ENCODE peak calls at places on chromosomes 12 and 14, in four cellular contexts. I, Z, F and Y are unnamed samples.

GRCh38 chr14:31939934-31940333 is 137.2 kb upstream of the ARHGAP5 start:
- DNase-seq in I (no peak), Z (no peak), F (no peak), Y (no peak)

GRCh38 chr12:5582541-5582940 is 150.6 kb downstream of the NTF3 start:
- DNase-seq in I (no peak), Z (no peak), F (no peak), Y (no peak)

GRCh38 chr12:48119078-48119833 is at the start of gene PFKM:
- DNase-seq in I (peak), Z (peak), F (peak), Y (peak)

GRCh38 chr14:101962503-101962874 is 1.9 kb upstream of the DYNC1H1 start:
- DNase-seq in I (peak), Z (peak), F (no peak), Y (no peak)

GRCh38 chr12:98154850-98155249 is 360.5 kb upstream of the TMPO start:
- DNase-seq in I (no peak), Z (peak), F (peak), Y (peak)

GRCh38 chr12:113359133-113359938 is 949 bp downstream of the PLBD2 start:
- DNase-seq in I (peak), Z (no peak), F (no peak), Y (no peak)

GRCh38 chr12:3752741-3753486 is at the start of gene CRACR2A:
- DNase-seq in I (peak), Z (peak), F (peak), Y (peak)

GRCh38 chr12:27057543-27057942 is 24.8 kb downstream of the C12orf71 start:
- DNase-seq in I (no peak), Z (no peak), F (no peak), Y (no peak)

GRCh38 chr12:112803620-112804279 is 12.2 kb downstream of the RPH3A start:
- DNase-seq in I (no peak), Z (peak), F (no peak), Y (no peak)

GRCh38 chr12:15152864-15153263 is 68.4 kb downstream of the RERG start:
- DNase-seq in I (peak), Z (no peak), F (no peak), Y (no peak)

GRCh38 chr12:72723732-72724131 is 451.6 kb downstream of the TRHDE start:
- DNase-seq in I (no peak), Z (peak), F (no peak), Y (no peak)

GRCh38 chr12:104456417-104456949 is at the start of gene CHST11:
- DNase-seq in I (peak), Z (peak), F (peak), Y (peak)

GRCh38 chr14:95493503-95493902 is 22.9 kb downstream of the SYNE3 start:
- DNase-seq in I (no peak), Z (no peak), F (no peak), Y (no peak)

GRCh38 chr12:50258167-50258551 is 25.2 kb downstream of the LIMA1 start:
- DNase-seq in I (no peak), Z (no peak), F (no peak), Y (no peak)

GRCh38 chr14:70576891-70577290 is 23.6 kb downstream of the MED6 start:
- DNase-seq in I (no peak), Z (no peak), F (no peak), Y (no peak)

GRCh38 chr12:750356-751191 is 1.8 kb upstream of the WNK1 start:
- DNase-seq in I (no peak), Z (no peak), F (no peak), Y (no peak)

GRCh38 chr14:66624319-66624937 is 116.5 kb downstream of the GPHN start:
- DNase-seq in I (peak), Z (peak), F (peak), Y (peak)

GRCh38 chr14:88289996-88290395 is 33.1 kb downstream of the KCNK10 start:
- DNase-seq in I (no peak), Z (no peak), F (no peak), Y (no peak)

GRCh38 chr14:39107624-39108023 is 4.6 kb upstream of the SEC23A start:
- DNase-seq in I (peak), Z (peak), F (no peak), Y (no peak)

GRCh38 chr12:62603061-62603810 is 136.6 kb downstream of the MON2 start:
- DNase-seq in I (peak), Z (peak), F (peak), Y (peak)

GRCh38 chr14:37650356-37651037 is 55.1 kb downstream of the TTC6 start:
- DNase-seq in I (peak), Z (peak), F (no peak), Y (no peak)

GRCh38 chr12:57190037-57190436 is 26.6 kb upstream of the NXPH4 start:
- DNase-seq in I (no peak), Z (no peak), F (no peak), Y (no peak)

GRCh38 chr14:20512139-20512905 is 7.0 kb downstream of the RNASE10 start:
- DNase-seq in I (peak), Z (no peak), F (no peak), Y (no peak)

GRCh38 chr12:88052686-88053085 is 23.5 kb upstream of the C12orf50 start:
- DNase-seq in I (peak), Z (peak), F (no peak), Y (peak)

GRCh38 chr12:57622293-57623245 is 10.4 kb downstream of the B4GALNT1 start:
- DNase-seq in I (no peak), Z (no peak), F (no peak), Y (no peak)

GRCh38 chr14:73232984-73233383 is 4.3 kb upstream of the PAPLN start:
- DNase-seq in I (peak), Z (peak), F (no peak), Y (no peak)

GRCh38 chr12:103495158-103495782 is 498 bp downstream of the C12orf42 start:
- DNase-seq in I (no peak), Z (peak), F (peak), Y (peak)

GRCh38 chr14:20697273-20698017 is 8.9 kb downstream of the ANG start:
- DNase-seq in I (peak), Z (peak), F (no peak), Y (peak)

GRCh38 chr14:53347046-53347445 is 193.9 kb upstream of the DDHD1 start:
- DNase-seq in I (no peak), Z (peak), F (no peak), Y (no peak)

GRCh38 chr12:76318773-76319594 is 29.2 kb downstream of the BBS10 start:
- DNase-seq in I (no peak), Z (no peak), F (no peak), Y (no peak)

GRCh38 chr12:113961921-113962710 is 4.0 kb downstream of the RBM19 start:
- DNase-seq in I (peak), Z (no peak), F (no peak), Y (no peak)

GRCh38 chr14:75980856-75981255 is 939 bp downstream of the TGFB3 start:
- DNase-seq in I (no peak), Z (no peak), F (no peak), Y (no peak)

DNA sequence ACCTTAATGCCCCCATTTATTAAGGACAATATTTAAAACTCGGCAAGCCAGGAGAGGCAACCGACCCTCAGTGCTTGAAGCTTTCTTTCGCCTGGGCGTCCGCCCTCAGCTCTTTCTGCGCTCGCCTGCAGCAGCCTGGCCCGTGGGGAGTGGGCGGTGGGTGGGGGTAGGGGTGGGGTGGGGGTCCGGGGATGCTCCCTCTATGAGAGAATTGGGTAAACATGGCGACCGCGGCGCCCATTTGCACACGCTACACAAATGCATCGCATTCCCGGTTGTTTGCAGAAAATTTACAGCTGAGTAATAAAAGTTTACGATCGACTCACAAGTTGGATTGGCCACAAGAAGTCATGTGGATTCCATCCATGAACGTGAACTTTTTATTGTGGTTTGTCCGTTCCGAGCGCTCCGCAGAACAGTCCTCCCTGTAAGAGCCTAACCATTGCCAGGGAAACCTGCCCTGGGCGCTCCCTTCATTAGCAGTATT is 7.7 kb downstream of the HOXC8 start:
- DNase-seq in I (peak), Z (no peak), F (no peak), Y (no peak)
- H3K9ac ChIP-seq in I (no peak), Z (no peak), F (no peak), Y (no peak)

GRCh38 chr14:50421499-50421898 is 24.8 kb upstream of the CDKL1 start:
- DNase-seq in I (no peak), Z (no peak), F (no peak), Y (no peak)
- H3K56ac ChIP-seq in I (no peak), Z (no peak), F (no peak), Y (no peak)

GRCh38 chr12:123032736-123033391 is 52.4 kb downstream of the ARL6IP4 start:
- DNase-seq in I (no peak), Z (no peak), F (no peak), Y (no peak)

GRCh38 chr12:123028475-123028874 is 48.0 kb downstream of the ARL6IP4 start:
- DNase-seq in I (no peak), Z (no peak), F (no peak), Y (no peak)

GRCh38 chr12:123031171-123031845 is 50.8 kb downstream of the ARL6IP4 start:
- DNase-seq in I (no peak), Z (no peak), F (no peak), Y (no peak)

GRCh38 chr12:123029550-123029949 is 49.1 kb downstream of the ARL6IP4 start:
- DNase-seq in I (no peak), Z (no peak), F (no peak), Y (no peak)

DNA sequence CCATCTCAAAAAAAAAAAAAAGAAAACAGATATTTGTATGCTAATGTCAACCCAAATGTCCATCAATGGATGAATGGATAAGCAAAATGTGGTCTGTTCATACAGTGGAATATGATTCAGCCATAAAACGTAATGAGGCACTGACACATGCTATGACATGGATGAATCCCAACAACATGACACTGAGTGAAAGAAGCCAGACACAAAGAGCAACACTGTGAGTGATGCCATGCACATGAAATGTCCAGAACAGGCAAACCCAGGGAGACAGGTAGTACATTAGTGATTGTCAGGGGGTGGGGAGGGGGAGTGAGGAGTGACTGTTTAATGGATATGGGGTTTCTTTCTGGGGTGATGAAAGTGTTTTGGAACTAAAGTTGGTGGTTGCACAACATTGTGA is 50.2 kb downstream of the ARL6IP4 start:
- DNase-seq in I (no peak), Z (no peak), F (no peak), Y (no peak)
- H3K9ac ChIP-seq in I (no peak), Z (no peak), F (no peak), Y (no peak)

GRCh38 chr12:32546272-32546671 is 132.8 kb upstream of the DNM1L start:
- DNase-seq in I (no peak), Z (no peak), F (no peak), Y (no peak)

GRCh38 chr12:32548691-32549412 is 130.2 kb upstream of the DNM1L start:
- DNase-seq in I (peak), Z (no peak), F (no peak), Y (no peak)

GRCh38 chr12:32544893-32545292 is 134.2 kb upstream of the DNM1L start:
- DNase-seq in I (no peak), Z (no peak), F (no peak), Y (no peak)

GRCh38 chr12:32542550-32543229 is 136.4 kb upstream of the DNM1L start:
- DNase-seq in I (no peak), Z (no peak), F (no peak), Y (peak)

DNA sequence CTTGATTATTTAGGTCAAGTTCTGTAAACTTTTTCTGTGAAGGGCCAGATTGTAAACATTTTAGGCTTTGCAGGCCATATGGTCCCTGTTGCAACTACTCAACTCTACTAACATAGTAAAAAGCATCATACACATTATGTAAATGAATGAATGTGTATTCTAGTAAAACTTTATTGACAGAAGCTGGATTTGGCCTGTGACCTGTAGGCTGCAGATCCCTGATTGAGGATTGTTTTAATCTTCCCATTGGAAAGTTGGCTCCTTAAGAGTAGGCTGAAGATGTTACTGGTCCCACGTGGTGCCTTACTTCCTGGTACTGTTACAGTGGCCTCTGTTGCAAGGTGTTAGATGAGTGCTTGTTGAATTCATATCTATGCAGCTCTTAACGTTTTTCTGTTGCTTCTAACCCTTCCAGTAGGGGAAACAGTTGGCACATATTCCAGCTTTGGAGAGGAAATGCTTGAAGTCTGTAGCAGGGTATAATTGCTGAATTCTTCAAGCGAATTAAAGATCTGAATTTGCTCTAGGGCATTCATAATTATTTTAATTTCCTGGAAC is 133.6 kb upstream of the DNM1L start:
- DNase-seq in I (no peak), Z (no peak), F (no peak), Y (no peak)
- H3K56ac ChIP-seq in I (no peak), Z (no peak), F (no peak), Y (no peak)

GRCh38 chr12:6963741-6964446 is 6.6 kb downstream of the PHB2 start:
- DNase-seq in I (no peak), Z (no peak), F (no peak), Y (peak)

GRCh38 chr12:6961695-6962284 is 8.7 kb downstream of the PHB2 start:
- DNase-seq in I (peak), Z (peak), F (no peak), Y (peak)

GRCh38 chr12:6962285-6963015 is 8.0 kb downstream of the PHB2 start:
- DNase-seq in I (no peak), Z (peak), F (no peak), Y (peak)

GRCh38 chr12:6964605-6965025 is 5.8 kb downstream of the PHB2 start:
- DNase-seq in I (no peak), Z (no peak), F (no peak), Y (no peak)

DNA sequence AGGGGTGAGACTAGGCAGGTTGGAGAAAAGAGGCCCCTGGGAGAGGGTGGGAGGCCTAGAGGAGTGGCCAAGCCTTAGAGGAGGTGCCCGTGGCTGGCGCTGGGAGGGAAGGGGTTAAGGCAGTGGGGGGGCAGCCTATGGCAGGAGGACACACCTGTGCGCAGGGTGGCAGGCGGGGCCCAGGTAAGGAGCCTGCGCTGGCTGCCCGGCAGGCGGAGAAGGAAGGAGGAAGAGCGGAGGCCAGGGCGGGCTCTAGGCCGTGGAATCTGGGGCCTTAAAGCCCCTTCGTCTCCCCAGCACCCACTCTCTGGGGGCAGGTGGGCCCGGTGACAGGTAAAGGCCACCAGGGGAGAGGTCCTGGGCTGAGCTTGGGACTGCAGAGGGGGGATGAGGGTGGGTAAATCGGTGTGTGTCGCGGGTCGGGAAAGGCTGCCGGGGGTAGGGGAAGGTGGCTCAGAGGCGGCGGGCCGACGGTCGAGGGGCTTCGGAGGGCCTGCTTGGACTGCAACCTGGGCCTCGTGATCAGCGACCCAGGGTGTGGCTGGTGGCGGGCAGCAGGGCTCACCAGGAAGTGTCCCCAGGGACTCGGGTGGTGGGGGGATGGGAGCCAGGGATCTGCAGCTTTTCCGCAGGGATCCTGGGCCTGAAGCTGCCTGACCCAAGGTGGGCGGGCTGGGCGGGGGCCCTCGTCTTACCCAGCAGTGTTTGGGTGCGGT is 7.3 kb downstream of the PHB2 start:
- DNase-seq in I (no peak), Z (peak), F (no peak), Y (peak)
- H3K9ac ChIP-seq in I (no peak), Z (peak), F (peak), Y (peak)

DNA sequence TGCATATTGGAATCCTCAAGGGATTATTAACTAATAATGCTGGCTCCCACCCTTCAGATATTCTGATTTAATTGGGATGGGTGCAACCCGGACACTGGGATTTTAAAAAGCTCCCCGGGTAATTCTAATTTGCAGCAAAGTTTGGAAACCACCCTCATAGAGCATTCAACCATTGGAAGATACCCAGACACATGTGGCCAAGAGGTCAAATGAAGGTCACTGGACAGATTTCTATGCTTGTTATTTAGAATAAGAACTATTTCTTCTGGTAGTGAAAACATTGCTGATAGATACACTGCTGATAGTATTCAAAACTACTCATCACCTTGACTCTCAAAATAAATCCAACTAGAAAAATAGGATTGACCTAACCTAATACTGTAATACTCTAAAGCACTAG is 356.1 kb upstream of the ATP2B1 start:
- DNase-seq in I (peak), Z (no peak), F (no peak), Y (no peak)
- H3K56ac ChIP-seq in I (no peak), Z (no peak), F (no peak), Y (no peak)

DNA sequence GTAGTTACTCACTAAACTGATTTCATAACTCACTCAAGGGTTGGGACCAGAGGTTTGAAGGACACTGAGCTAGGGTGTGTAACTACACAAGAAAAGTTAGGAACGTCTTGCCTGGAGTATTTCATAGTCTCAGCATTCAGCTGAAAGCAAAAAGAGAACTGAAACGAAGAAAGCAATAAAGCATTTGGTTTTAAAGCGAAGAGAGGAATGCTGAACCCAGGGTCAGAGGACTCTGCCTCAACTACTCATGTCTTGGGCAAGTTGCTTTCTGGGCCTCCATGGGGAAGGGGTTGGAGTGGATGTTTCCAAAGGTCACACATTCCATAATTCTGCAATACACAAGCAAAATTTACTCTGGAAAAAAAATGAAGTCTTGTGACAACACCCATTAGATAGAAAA is 1.4 kb downstream of the GNS start:
- DNase-seq in I (no peak), Z (no peak), F (no peak), Y (no peak)
- H3K9ac ChIP-seq in I (no peak), Z (no peak), F (no peak), Y (no peak)